ENCODE peak calls at places on chromosomes 13 and 19, in five cellular contexts. F, M, Z, E and O are unnamed samples.

GRCh38 chr19:14056069-14056666 is 5.7 kb downstream of the PALM3 start:
- DNase-seq in F (no peak), E (no peak), M (no peak), Z (no peak), O (no peak)

GRCh38 chr19:44401108-44401786 is at the start of gene ZNF285:
- DNase-seq in Z (peak; percentile 95), M (peak; percentile 50), F (peak; percentile 98), E (peak; percentile 90), O (no peak)

GRCh38 chr19:4326837-4327251 is 11.8 kb downstream of the STAP2 start:
- DNase-seq in M (no peak), Z (no peak), E (no peak), F (peak; percentile 94), O (no peak)

GRCh38 chr19:4971424-4971793 is 2.5 kb downstream of the KDM4B start:
- DNase-seq in M (no peak), F (peak; percentile 82), Z (peak; percentile 76), E (no peak), O (no peak)

GRCh38 chr13:112652512-112653458 is 37.1 kb upstream of the ATP11A start:
- DNase-seq in E (peak; percentile 22), M (no peak), Z (no peak), F (no peak), O (no peak)

GRCh38 chr19:39070888-39071287 is 13.3 kb upstream of the ACP7 start:
- DNase-seq in Z (no peak), F (no peak), E (no peak), M (no peak), O (no peak)

GRCh38 chr19:36115453-36116343 is at the start of gene TBCB:
- DNase-seq in F (peak; percentile 84), Z (peak; percentile 92), E (peak; percentile 81), M (peak; percentile 84), O (no peak)

GRCh38 chr13:95246292-95247082 is 54.8 kb downstream of the ABCC4 start:
- DNase-seq in E (no peak), Z (no peak), F (no peak), M (no peak), O (no peak)

GRCh38 chr13:30904043-30904442 is 2.0 kb upstream of the MEDAG start:
- DNase-seq in E (no peak), F (no peak), M (no peak), Z (no peak), O (no peak)

GRCh38 chr19:38162094-38162493 is 61.9 kb downstream of the DPF1 start:
- DNase-seq in F (no peak), E (no peak), M (no peak), Z (no peak), O (no peak)

GRCh38 chr13:113837554-113838355 is 26.1 kb downstream of the GAS6 start:
- DNase-seq in F (no peak), Z (peak; percentile 98), E (peak; percentile 89), M (no peak), O (peak; percentile 67)

GRCh38 chr13:112705286-112705685 is 15.4 kb downstream of the ATP11A start:
- DNase-seq in Z (peak; percentile 48), E (no peak), M (no peak), F (no peak), O (no peak)

GRCh38 chr13:97259787-97260641 is 37.9 kb downstream of the MBNL2 start:
- DNase-seq in E (no peak), Z (no peak), M (no peak), F (no peak), O (no peak)

GRCh38 chr13:113978741-113979481 is 5.0 kb upstream of the C13orf46 start:
- DNase-seq in Z (peak; percentile 53), E (no peak), F (no peak), M (no peak), O (no peak)

GRCh38 chr13:32585625-32586021 is 629 bp upstream of the PDS5B start:
- DNase-seq in Z (no peak), E (no peak), F (peak; percentile 45), M (no peak), O (no peak)

GRCh38 chr13:101795460-101795859 is 343.0 kb downstream of the ITGBL1 start:
- DNase-seq in E (no peak), M (no peak), F (no peak), Z (no peak), O (no peak)

GRCh38 chr13:113742445-113743120 is 16.4 kb upstream of the TMEM255B start:
- DNase-seq in M (no peak), E (no peak), F (no peak), Z (no peak), O (no peak)

GRCh38 chr13:73090116-73090811 is 31.5 kb downstream of the KLF5 start:
- DNase-seq in E (no peak), M (no peak), Z (no peak), F (peak; percentile 72), O (peak; percentile 96)

GRCh38 chr13:66207610-66208009 is 1022.5 kb downstream of the PCDH9 start:
- DNase-seq in F (no peak), Z (no peak), M (no peak), E (no peak), O (no peak)

GRCh38 chr19:36528921-36529518 is 949 bp upstream of the ZNF260 start:
- DNase-seq in M (peak; percentile 29), Z (no peak), F (peak; percentile 58), E (no peak), O (no peak)

GRCh38 chr19:47257411-47258169 is 1.3 kb downstream of the CCDC9 start:
- DNase-seq in Z (peak; percentile 81), F (peak; percentile 92), M (no peak), E (no peak), O (no peak)
- TF ChIP-seq POLR2AphosphoS5 in Z (peak; percentile 55), F (peak; percentile 64), M (no peak), E (peak; percentile 56), O (peak; percentile 78)

GRCh38 chr19:1854032-1854541 is 5.8 kb upstream of the REXO1 start:
- DNase-seq in E (no peak), Z (peak; percentile 63), F (no peak), M (no peak), O (no peak)

GRCh38 chr19:1855828-1856255 is 7.5 kb downstream of the KLF16 start:
- DNase-seq in E (no peak), M (no peak), F (no peak), Z (no peak), O (no peak)

GRCh38 chr19:1854542-1855039 is 6.3 kb upstream of the REXO1 start:
- DNase-seq in F (peak; percentile 56), M (no peak), Z (peak; percentile 69), E (no peak), O (no peak)

GRCh38 chr19:1856345-1856697 is 7.1 kb downstream of the KLF16 start:
- DNase-seq in Z (no peak), M (no peak), F (no peak), E (no peak), O (no peak)

GRCh38 chr19:1855040-1855827 is 7.0 kb upstream of the REXO1 start:
- DNase-seq in Z (peak; percentile 94), M (peak; percentile 86), E (peak; percentile 93), F (peak; percentile 97), O (peak; percentile 64)
- TF ChIP-seq POLR2AphosphoS5 in Z (peak; percentile 57), M (no peak), E (no peak), F (peak; percentile 64), O (peak; percentile 29)

GRCh38 chr19:11209892-11210655 is 12.7 kb upstream of the KANK2 start:
- DNase-seq in M (no peak), Z (no peak), F (no peak), E (no peak), O (no peak)

GRCh38 chr19:11208526-11209471 is 11.5 kb upstream of the KANK2 start:
- DNase-seq in F (no peak), E (no peak), Z (no peak), M (no peak), O (no peak)

GRCh38 chr19:11210656-11210928 is 13.2 kb upstream of the KANK2 start:
- DNase-seq in M (no peak), F (no peak), Z (no peak), E (no peak), O (no peak)

GRCh38 chr19:11214387-11214786 is 17.0 kb upstream of the KANK2 start:
- DNase-seq in F (no peak), Z (no peak), E (no peak), M (no peak), O (no peak)
- TF ChIP-seq POLR2AphosphoS5 in F (no peak), Z (no peak), E (no peak), M (no peak), O (no peak)

DNA sequence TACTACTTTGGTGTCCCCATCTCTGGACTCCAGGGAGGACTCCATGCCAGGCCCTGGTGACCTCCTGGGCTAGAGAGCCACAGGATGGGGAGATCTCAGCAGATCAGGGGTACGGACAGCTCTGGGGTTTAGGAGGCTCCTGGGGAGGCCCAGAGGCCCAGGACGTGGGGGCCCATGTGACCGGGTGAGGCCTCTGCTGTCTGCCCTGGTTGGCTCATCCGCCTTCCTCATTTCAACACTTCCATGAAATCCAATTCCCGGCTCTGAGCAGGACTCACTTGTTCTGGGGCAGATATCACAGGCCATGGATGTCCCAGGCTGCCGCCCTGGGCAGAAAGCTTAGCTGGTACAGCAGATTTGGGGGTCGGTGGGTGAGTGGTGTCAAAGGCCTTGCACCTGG is 1.1 kb upstream of the PRAM1 start:
- DNase-seq in F (no peak), Z (no peak), E (no peak), M (no peak), O (no peak)
- TF ChIP-seq POLR2AphosphoS5 in F (no peak), Z (no peak), E (no peak), M (no peak), O (no peak)

DNA sequence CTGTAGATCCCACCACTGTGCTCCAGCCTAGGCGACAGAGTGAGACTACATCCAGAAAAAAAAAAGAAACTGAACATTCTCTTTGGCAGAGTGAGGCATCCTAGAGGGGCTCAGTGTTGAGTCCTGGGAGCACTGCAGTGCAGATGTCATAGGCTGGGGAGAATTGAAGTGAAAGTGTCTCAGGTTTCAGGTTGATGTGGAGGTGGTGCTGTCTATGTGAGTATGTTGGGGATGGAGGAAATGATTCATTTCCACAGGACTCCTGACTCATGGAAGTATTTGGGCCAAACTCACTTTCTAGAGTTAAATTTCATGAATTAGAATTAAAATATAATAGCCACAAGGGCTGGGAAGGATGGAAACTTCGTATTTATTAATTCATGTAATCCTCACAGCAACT is 134.4 kb upstream of the TSC22D1 start:
- DNase-seq in F (no peak), Z (no peak), M (peak; percentile 20), E (no peak), O (peak; percentile 73)
- TF ChIP-seq POLR2AphosphoS5 in F (no peak), Z (no peak), M (no peak), E (no peak), O (peak; percentile 66)

GRCh38 chr19:19552811-19553210 is 14.7 kb downstream of the CILP2 start:
- DNase-seq in M (peak; percentile 76), F (peak; percentile 79), E (no peak), Z (no peak), O (no peak)

GRCh38 chr19:19550454-19550842 is 12.4 kb downstream of the CILP2 start:
- DNase-seq in Z (no peak), M (no peak), E (no peak), F (no peak), O (no peak)

GRCh38 chr19:19550972-19551861 is 13.2 kb downstream of the CILP2 start:
- DNase-seq in Z (no peak), E (no peak), F (no peak), M (no peak), O (no peak)

GRCh38 chr19:19553670-19554069 is 15.6 kb downstream of the CILP2 start:
- DNase-seq in M (no peak), E (no peak), Z (no peak), F (no peak), O (no peak)

GRCh38 chr19:19551862-19552192 is 13.8 kb downstream of the CILP2 start:
- DNase-seq in Z (no peak), E (no peak), M (no peak), F (no peak), O (no peak)
- TF ChIP-seq POLR2AphosphoS5 in Z (no peak), E (no peak), M (no peak), F (no peak), O (no peak)